ENCODE peak calls at places on chromosomes 12 and 14, in six cellular contexts. O, F, W, L, E and I are unnamed samples.
A peak's percentile ranks its signal among the peaks of the same experiment; 100 is the strongest.

GRCh38 chr12:6896846-6897435 is 7.7 kb upstream of the LRRC23 start:
- DNase-seq in O (no peak), E (no peak), W (no peak), L (no peak), F (no peak), I (no peak)

GRCh38 chr12:120677765-120678473 is 9.0 kb upstream of the MLEC start:
- DNase-seq in F (no peak), W (no peak), E (no peak), L (no peak), O (no peak), I (peak; percentile 83)

GRCh38 chr14:59583755-59584154 is 7.1 kb upstream of the CCDC175 start:
- DNase-seq in F (no peak), W (peak; percentile 74), O (peak; percentile 4), L (peak; percentile 47), E (no peak), I (peak; percentile 57)

GRCh38 chr14:72495668-72496067 is 398.2 kb downstream of the DPF3 start:
- DNase-seq in W (no peak), L (peak; percentile 34), F (no peak), E (no peak), O (no peak), I (no peak)

GRCh38 chr12:77189463-77189862 is 124.1 kb upstream of the E2F7 start:
- DNase-seq in O (no peak), L (peak; percentile 80), F (no peak), E (no peak), W (no peak), I (peak; percentile 37)

GRCh38 chr12:123801573-123802178 is 39.6 kb downstream of the DNAH10 start:
- DNase-seq in O (peak; percentile 8), F (no peak), L (peak; percentile 53), W (peak; percentile 6), E (no peak), I (peak; percentile 24)

GRCh38 chr14:37232907-37233481 is 35.3 kb downstream of the MIPOL1 start:
- DNase-seq in L (peak; percentile 69), O (peak; percentile 43), E (no peak), W (peak; percentile 50), F (no peak), I (peak; percentile 78)

GRCh38 chr12:81170072-81170471 is 92.2 kb downstream of the ACSS3 start:
- DNase-seq in F (no peak), W (no peak), L (peak; percentile 13), O (no peak), E (no peak), I (peak; percentile 39)

GRCh38 chr14:103528512-103529382 is at the start of gene TRMT61A:
- DNase-seq in W (peak; percentile 93), F (peak; percentile 92), L (peak; percentile 92), O (peak; percentile 62), E (peak; percentile 69), I (peak; percentile 91)

GRCh38 chr14:89899917-89900680 is 54.4 kb downstream of the EFCAB11 start:
- DNase-seq in L (peak; percentile 49), O (no peak), E (no peak), F (no peak), W (peak; percentile 46), I (peak; percentile 56)

GRCh38 chr14:21436567-21437062 is 19.3 kb downstream of the CHD8 start:
- DNase-seq in W (peak; percentile 33), L (no peak), E (no peak), F (no peak), O (no peak), I (no peak)

GRCh38 chr12:15788266-15789214 is 648 bp downstream of the EPS8 start:
- DNase-seq in E (no peak), W (peak; percentile 62), O (no peak), F (peak; percentile 62), L (peak; percentile 45), I (peak; percentile 69)

GRCh38 chr12:106984588-106985137 is 2.3 kb downstream of the MTERF2 start:
- DNase-seq in E (no peak), F (no peak), L (no peak), O (no peak), W (no peak), I (no peak)